ENCODE peak calls at places on chromosomes 1 and 21, in nine cellular contexts. D is ascending aorta; Y is ecto neural progenitor cell; P is effector memory CD8-positive, alpha-beta T cell; Q is left ventricle myocardium inferior; G is stimulated activated CD4-positive, alpha-beta T cell treated with anti-CD3 and anti-CD28 coated beads, Interleukin-1b, Interleukin-23, amount 100 ng/mL, for 24 hours; X is CD4-positive, alpha-beta memory T cell; O is HEK293T; J is COR-L47. B is an unnamed sample.

GRCh38 chr1:156490401-156491032 is 10.1 kb downstream of the MEF2D start:
- DNase-seq in D (peak), Y (no peak), P (no peak), Q (peak), G (no peak), X (no peak), O (no peak), J (no peak), B (no peak)

GRCh38 chr1:181430015-181430657 is 53.2 kb upstream of the CACNA1E start:
- DNase-seq in D (no peak), Y (no peak), P (no peak), Q (no peak), G (no peak), X (no peak), O (no peak), J (no peak), B (no peak)

GRCh38 chr1:31568895-31569655 is 7.2 kb upstream of the TINAGL1 start:
- DNase-seq in D (peak), Y (no peak), P (no peak), Q (peak), G (no peak), X (no peak), O (peak), J (no peak), B (no peak)

GRCh38 chr1:1355376-1355775 is 3.0 kb downstream of the MXRA8 start:
- DNase-seq in D (no peak), Y (no peak), P (no peak), Q (no peak), G (no peak), X (no peak), O (no peak), J (no peak), B (no peak)

GRCh38 chr1:204979891-204980649 is 62.9 kb upstream of the CNTN2 start:
- DNase-seq in D (no peak), Y (no peak), P (no peak), Q (no peak), G (no peak), X (no peak), O (no peak), J (no peak), B (no peak)

GRCh38 chr1:149848811-149849210 is 50.6 kb upstream of the BOLA1 start:
- DNase-seq in D (no peak), Y (no peak), P (no peak), Q (no peak), G (no peak), X (no peak), O (no peak), J (no peak), B (no peak)

GRCh38 chr1:226603976-226604845 is 55.6 kb downstream of the STUM start:
- DNase-seq in D (no peak), Y (peak), P (no peak), Q (no peak), G (no peak), X (no peak), O (no peak), J (no peak), B (no peak)

GRCh38 chr1:54317084-54317483 is 89.1 kb downstream of the SSBP3 start:
- DNase-seq in D (no peak), Y (no peak), P (no peak), Q (no peak), G (no peak), X (no peak), O (no peak), J (no peak), B (no peak)

GRCh38 chr1:23742670-23743286 is 493 bp upstream of the ELOA start:
- DNase-seq in D (no peak), Y (no peak), P (peak), Q (no peak), G (no peak), X (no peak), O (no peak), J (no peak), B (no peak)

GRCh38 chr21:43295016-43295958 is 126.5 kb downstream of the CRYAA start:
- DNase-seq in D (no peak), Y (no peak), P (no peak), Q (peak), G (no peak), X (no peak), O (no peak), J (no peak), B (peak)

GRCh38 chr1:34787461-34788420 is 5.1 kb upstream of the GJA4 start:
- DNase-seq in D (peak), Y (no peak), P (no peak), Q (no peak), G (no peak), X (no peak), O (peak), J (no peak), B (peak)

GRCh38 chr1:31739281-31739853 is 24.8 kb downstream of the ADGRB2 start:
- DNase-seq in D (no peak), Y (no peak), P (no peak), Q (no peak), G (peak), X (peak), O (no peak), J (no peak), B (no peak)

GRCh38 chr1:110524311-110525249 is 5.6 kb upstream of the KCNA10 start:
- DNase-seq in D (no peak), Y (peak), P (peak), Q (no peak), G (peak), X (peak), O (peak), J (peak), B (peak)

B was measured in NCI-H774.